ENCODE peak calls at places on chromosomes 4 and X, in seven cellular contexts. P, F, N, S, U, Y and K are unnamed samples.

GRCh38 chr4:183349673-183350072 is 27.4 kb upstream of the CLDN24 start:
- DNase-seq in P (no peak), F (peak; percentile 35), N (no peak), S (peak; percentile 61), U (no peak), Y (no peak), K (no peak)

GRCh38 chrX:31228415-31228832 is 156.6 kb upstream of the FTHL17 start:
- DNase-seq in P (no peak), F (peak; percentile 92), N (no peak), S (peak; percentile 85), U (no peak), Y (no peak), K (no peak)

GRCh38 chr4:121514443-121514842 is 133.6 kb upstream of the QRFPR start:
- DNase-seq in P (peak; percentile 59), F (no peak), N (peak; percentile 86), S (no peak), U (no peak), Y (no peak), K (peak; percentile 72)

GRCh38 chr4:4415806-4416805 is 29.2 kb downstream of the NSG1 start:
- DNase-seq in P (peak; percentile 52), F (no peak), N (no peak), S (no peak), U (no peak), Y (no peak), K (no peak)

GRCh38 chr4:150323551-150324325 is 245.5 kb downstream of the DCLK2 start:
- DNase-seq in P (peak; percentile 18), F (peak; percentile 33), N (peak; percentile 35), S (peak; percentile 49), U (no peak), Y (no peak), K (no peak)

GRCh38 chrX:97968376-97969104 is 1084.8 kb downstream of the RPA4 start:
- DNase-seq in P (no peak), F (no peak), N (peak; percentile 45), S (no peak), U (no peak), Y (no peak), K (no peak)

GRCh38 chr4:142493255-142493976 is 352.7 kb downstream of the INPP4B start:
- DNase-seq in P (no peak), F (no peak), N (no peak), S (peak; percentile 3), U (no peak), Y (no peak), K (no peak)

GRCh38 chrX:153525451-153525850 is 8.0 kb downstream of the ATP2B3 start:
- DNase-seq in P (no peak), F (no peak), N (no peak), S (no peak), U (no peak), Y (no peak), K (no peak)

GRCh38 chr4:536351-536972 is 37.5 kb downstream of the PIGG start:
- DNase-seq in P (no peak), F (no peak), N (no peak), S (no peak), U (no peak), Y (no peak), K (no peak)

GRCh38 chr4:14767142-14767541 is 235.1 kb upstream of the CPEB2 start:
- DNase-seq in P (peak; percentile 27), F (no peak), N (no peak), S (no peak), U (no peak), Y (no peak), K (no peak)

GRCh38 chr4:143410015-143410414 is 73.3 kb downstream of the GAB1 start:
- DNase-seq in P (no peak), F (no peak), N (no peak), S (no peak), U (no peak), Y (no peak), K (no peak)

GRCh38 chrX:1390621-1391369 is 1.1 kb downstream of the SLC25A6 start:
- DNase-seq in P (no peak), F (no peak), N (no peak), S (no peak), U (no peak), Y (no peak), K (no peak)

GRCh38 chr4:165085946-165086345 is 26.7 kb downstream of the TMEM192 start:
- DNase-seq in P (no peak), F (no peak), N (no peak), S (no peak), U (no peak), Y (peak; percentile 64), K (no peak)

GRCh38 chr4:112855058-112855457 is 194.4 kb upstream of the ANK2 start:
- DNase-seq in P (no peak), F (no peak), N (no peak), S (no peak), U (no peak), Y (no peak), K (no peak)

GRCh38 chr4:6338175-6338950 is 68.7 kb downstream of the WFS1 start:
- DNase-seq in P (no peak), F (no peak), N (no peak), S (no peak), U (no peak), Y (no peak), K (no peak)

GRCh38 chr4:152936446-152937279 is 540 bp downstream of the FHDC1 start:
- DNase-seq in P (peak; percentile 71), F (peak; percentile 40), N (peak; percentile 62), S (peak; percentile 16), U (peak; percentile 45), Y (peak; percentile 72), K (peak; percentile 78)

GRCh38 chrX:110684653-110685052 is 111.0 kb downstream of the CHRDL1 start:
- DNase-seq in P (no peak), F (no peak), N (no peak), S (no peak), U (no peak), Y (no peak), K (no peak)

GRCh38 chrX:150212672-150213480 is 150.2 kb upstream of the MAMLD1 start:
- DNase-seq in P (peak; percentile 52), F (no peak), N (no peak), S (peak; percentile 52), U (no peak), Y (no peak), K (no peak)

GRCh38 chr4:141248029-141248428 is 27.3 kb downstream of the ZNF330 start:
- DNase-seq in P (no peak), F (peak; percentile 70), N (no peak), S (peak; percentile 71), U (no peak), Y (no peak), K (no peak)

GRCh38 chr4:118889313-118889694 is 650 bp downstream of the SYNPO2 start:
- DNase-seq in P (no peak), F (no peak), N (no peak), S (no peak), U (no peak), Y (no peak), K (no peak)
- H4K8ac ChIP-seq in P (no peak overlapping the region), F (no peak overlapping the region), N (no peak overlapping the region), S (no peak overlapping the region), U (no peak overlapping the region), Y (no peak overlapping the region), K (no peak overlapping the region)

GRCh38 chr4:151600432-151600831 is 160.4 kb downstream of the GATB start:
- DNase-seq in P (no peak), F (no peak), N (no peak), S (peak; percentile 20), U (no peak), Y (no peak), K (no peak)

GRCh38 chr4:151606061-151606460 is 154.7 kb downstream of the GATB start:
- DNase-seq in P (no peak), F (peak; percentile 18), N (no peak), S (no peak), U (no peak), Y (no peak), K (no peak)

GRCh38 chr4:151603377-151603776 is 157.4 kb downstream of the GATB start:
- DNase-seq in P (no peak), F (no peak), N (no peak), S (no peak), U (no peak), Y (peak; percentile 40), K (no peak)

GRCh38 chr4:151604238-151604637 is 156.6 kb downstream of the GATB start:
- DNase-seq in P (peak; percentile 38), F (peak; percentile 23), N (no peak), S (peak; percentile 32), U (no peak), Y (no peak), K (no peak)

DNA sequence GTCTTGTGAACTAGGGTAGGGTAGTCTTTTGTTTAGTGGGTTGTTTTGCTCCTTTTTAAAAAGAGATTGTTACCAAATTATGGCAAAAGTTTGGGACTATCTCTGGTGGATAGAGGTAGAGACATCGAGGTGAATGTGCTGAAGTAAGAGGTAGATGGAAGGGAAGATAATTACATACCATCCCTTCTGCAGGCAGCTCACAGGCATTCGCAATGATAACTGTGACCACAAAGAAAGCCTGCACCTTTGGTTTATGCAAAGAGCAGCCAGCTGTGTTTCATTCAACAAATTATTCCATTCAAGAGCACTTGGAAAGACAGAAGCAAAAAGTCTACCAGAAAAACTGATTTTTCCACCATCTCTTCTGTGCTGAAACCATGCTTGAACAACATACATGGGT is 155.6 kb downstream of the GATB start:
- DNase-seq in P (no peak), F (no peak), N (no peak), S (no peak), U (no peak), Y (no peak), K (no peak)
- H4K8ac ChIP-seq in P (no peak overlapping the region), F (no peak overlapping the region), N (no peak overlapping the region), S (no peak overlapping the region), U (no peak overlapping the region), Y (no peak overlapping the region), K (no peak overlapping the region)

DNA sequence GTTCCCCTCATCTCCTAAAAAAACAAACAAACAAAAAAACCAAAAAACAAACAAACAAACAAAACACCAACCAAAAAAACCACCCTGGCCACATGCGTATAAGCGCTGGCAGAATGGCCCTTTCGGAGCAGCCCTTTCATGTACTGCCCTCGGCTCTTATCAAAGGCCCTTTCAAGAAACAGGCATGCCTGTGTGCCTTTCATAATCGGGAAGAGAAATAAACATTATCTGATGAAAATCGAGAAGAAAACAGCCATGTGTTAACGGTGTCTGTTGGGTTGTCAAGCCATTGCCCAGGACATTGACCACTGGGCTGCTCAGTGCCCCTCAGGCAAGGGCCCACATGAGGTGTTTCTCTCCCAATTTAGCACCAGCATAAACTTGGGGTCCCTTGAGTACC is 68.3 kb downstream of the PJA1 start:
- DNase-seq in P (no peak), F (no peak), N (no peak), S (no peak), U (no peak), Y (no peak), K (no peak)
- H4K8ac ChIP-seq in P (no peak overlapping the region), F (no peak overlapping the region), N (no peak overlapping the region), S (no peak overlapping the region), U (no peak overlapping the region), Y (no peak overlapping the region), K (no peak overlapping the region)

DNA sequence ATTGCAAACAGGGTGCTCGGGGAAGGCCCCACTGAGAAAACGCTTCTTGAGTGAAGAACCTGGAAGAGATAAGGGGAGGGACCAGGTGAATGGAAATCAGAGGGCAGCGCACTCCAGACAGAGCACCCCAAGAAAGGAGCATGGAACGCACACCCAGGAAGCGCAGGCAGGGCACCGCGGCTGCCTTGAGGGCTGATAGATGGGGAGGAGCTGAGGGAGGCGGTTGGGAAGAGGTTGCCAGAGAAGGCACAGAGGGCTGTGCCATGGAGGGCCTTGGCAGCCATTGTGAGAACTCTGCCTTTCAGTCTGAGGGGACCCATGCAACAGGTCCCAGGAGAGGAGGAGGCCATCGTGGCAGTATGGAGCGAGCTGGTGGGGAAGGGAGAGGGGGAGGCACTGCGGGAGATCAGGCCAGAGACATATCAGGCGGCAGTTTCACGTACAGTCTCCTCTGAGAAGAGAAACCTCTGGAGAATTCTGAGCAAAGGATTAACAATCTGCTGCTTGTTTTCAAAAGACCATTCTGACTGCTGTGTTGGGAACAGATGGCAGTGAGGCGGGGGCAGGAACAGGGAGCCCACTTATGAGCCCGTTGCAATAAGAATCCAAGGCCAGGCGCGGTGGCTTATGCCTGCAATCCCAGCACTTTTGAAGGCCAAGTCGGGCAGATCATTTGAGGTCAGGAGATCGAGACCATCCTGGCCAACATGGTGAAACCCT is 83.7 kb downstream of the PCYT1B start:
- DNase-seq in P (no peak), F (no peak), N (no peak), S (no peak), U (no peak), Y (no peak), K (no peak)
- H4K8ac ChIP-seq in P (no peak overlapping the region), F (no peak overlapping the region), N (no peak overlapping the region), S (no peak overlapping the region), U (no peak overlapping the region), Y (no peak overlapping the region), K (no peak overlapping the region)